ENCODE peak calls at places on chromosomes 5 and 9, in four cellular contexts. H is AG08396, Q is H9, K is T-helper 2 cell. S is an unnamed sample.

GRCh38 chr9:95947118-95947517 is 71.6 kb downstream of the ERCC6L2 start:
- DNase-seq in H (no peak), Q (no peak), K (no peak), S (no peak)

GRCh38 chr5:178453224-178453623 is 137.0 kb downstream of the COL23A1 start:
- DNase-seq in H (no peak), Q (no peak), K (no peak), S (no peak)

GRCh38 chr5:37619353-37619752 is 220.5 kb downstream of the GDNF start:
- DNase-seq in H (peak), Q (no peak), K (no peak), S (no peak)

GRCh38 chr9:79104216-79104615 is 467.5 kb upstream of the TLE4 start:
- DNase-seq in H (no peak), Q (no peak), K (no peak), S (no peak)

GRCh38 chr5:58459276-58459859 is 518 bp downstream of the PLK2 start:
- DNase-seq in H (peak), Q (peak), K (no peak), S (peak)

GRCh38 chr9:123470121-123470851 is 114.3 kb downstream of the CRB2 start:
- DNase-seq in H (no peak), Q (no peak), K (no peak), S (no peak)

GRCh38 chr9:79053613-79054012 is 518.2 kb upstream of the TLE4 start:
- DNase-seq in H (no peak), Q (no peak), K (no peak), S (no peak)

GRCh38 chr9:137665697-137666504 is 47.1 kb downstream of the EHMT1 start:
- DNase-seq in H (no peak), Q (peak), K (no peak), S (no peak)

GRCh38 chr5:143573568-143574170 is 170.2 kb upstream of the NR3C1 start:
- DNase-seq in H (no peak), Q (no peak), K (no peak), S (no peak)

GRCh38 chr9:34961574-34962480 is 3.7 kb downstream of the PHF24 start:
- DNase-seq in H (peak), Q (no peak), K (no peak), S (no peak)

GRCh38 chr9:125997510-125997823 is 250.3 kb downstream of the PBX3 start:
- DNase-seq in H (no peak), Q (no peak), K (no peak), S (no peak)

GRCh38 chr9:17402309-17402708 is 176.6 kb upstream of the SH3GL2 start:
- DNase-seq in H (no peak), Q (no peak), K (no peak), S (no peak)

S was measured in left colon.